ENCODE peak calls at places on chromosomes 6 and 20, in five cellular contexts. H is CD4-positive, alpha-beta T cell; K is A673; S is astrocyte; D is heart left ventricle. F is an unnamed sample.

GRCh38 chr6:103101267-103101666 is 1707.8 kb downstream of the GRIK2 start:
- DNase-seq in H (no peak), K (no peak), S (no peak), D (no peak), F (no peak)

GRCh38 chr6:69756357-69756756 is 40.5 kb downstream of the LMBRD1 start:
- DNase-seq in H (no peak), K (no peak), S (no peak), D (no peak), F (no peak)

GRCh38 chr6:111721677-111722219 is 116.1 kb upstream of the TRAF3IP2 start:
- DNase-seq in H (peak; percentile 34), K (peak; percentile 64), S (no peak), D (peak; percentile 35), F (peak; percentile 15)

GRCh38 chr20:32064667-32065066 is 12.6 kb downstream of the HCK start:
- DNase-seq in H (no peak), K (no peak), S (no peak), D (no peak), F (no peak)

GRCh38 chr6:163438940-163439335 is 24.4 kb downstream of the QKI start:
- DNase-seq in H (no peak), K (peak; percentile 32), S (no peak), D (peak; percentile 64), F (no peak)

GRCh38 chr6:52364480-52365166 is 2.7 kb downstream of the PAQR8 start:
- DNase-seq in H (no peak), K (no peak), S (no peak), D (no peak), F (no peak)

GRCh38 chr6:156430361-156430760 is 346.8 kb upstream of the ARID1B start:
- DNase-seq in H (no peak), K (no peak), S (no peak), D (no peak), F (no peak)

GRCh38 chr20:59598625-59599310 is 5.6 kb upstream of the PHACTR3 start:
- DNase-seq in H (no peak), K (peak; percentile 25), S (no peak), D (peak; percentile 28), F (peak; percentile 87)

GRCh38 chr20:40673442-40673841 is 15.6 kb downstream of the MAFB start:
- DNase-seq in H (no peak), K (no peak), S (no peak), D (no peak), F (peak; percentile 53)

GRCh38 chr20:11982289-11982957 is 64.7 kb downstream of the BTBD3 start:
- DNase-seq in H (no peak), K (no peak), S (no peak), D (peak; percentile 51), F (no peak)

GRCh38 chr6:15349379-15349778 is 103.5 kb downstream of the JARID2 start:
- DNase-seq in H (no peak), K (no peak), S (no peak), D (no peak), F (no peak)

GRCh38 chr6:164303092-164304007 is 888.8 kb downstream of the QKI start:
- DNase-seq in H (no peak), K (no peak), S (peak; percentile 27), D (peak; percentile 85), F (no peak)

GRCh38 chr6:47672816-47673215 is 25.6 kb upstream of the ADGRF4 start:
- DNase-seq in H (no peak), K (no peak), S (peak; percentile 34), D (no peak), F (no peak)

GRCh38 chr20:31693987-31694661 is 28.5 kb downstream of the BCL2L1 start:
- DNase-seq in H (no peak), K (peak; percentile 49), S (no peak), D (no peak), F (no peak)

GRCh38 chr6:159301277-159301676 is 132.1 kb downstream of the FNDC1 start:
- DNase-seq in H (no peak), K (no peak), S (no peak), D (no peak), F (no peak)

GRCh38 chr6:24522090-24522820 is 27.5 kb downstream of the ALDH5A1 start:
- DNase-seq in H (no peak), K (no peak), S (peak; percentile 62), D (no peak), F (no peak)

GRCh38 chr20:17710379-17711305 is 10.9 kb downstream of the BANF2 start:
- DNase-seq in H (no peak), K (no peak), S (no peak), D (peak; percentile 37), F (no peak)

GRCh38 chr20:7772376-7772775 is 167.9 kb downstream of the HAO1 start:
- DNase-seq in H (no peak), K (no peak), S (peak; percentile 81), D (no peak), F (peak; percentile 60)

GRCh38 chr6:26284537-26285142 is 80.4 kb upstream of the BTN3A2 start:
- DNase-seq in H (peak; percentile 56), K (peak; percentile 82), S (peak; percentile 57), D (peak; percentile 70), F (no peak)

GRCh38 chr6:170045981-170046667 is 244.8 kb downstream of the DLL1 start:
- DNase-seq in H (no peak), K (no peak), S (no peak), D (no peak), F (no peak)

GRCh38 chr20:47133809-47134456 is 222.6 kb downstream of the ZMYND8 start:
- DNase-seq in H (no peak), K (peak; percentile 32), S (peak; percentile 60), D (no peak), F (peak; percentile 74)

GRCh38 chr6:118743744-118744143 is 92.4 kb upstream of the CEP85L start:
- DNase-seq in H (no peak), K (no peak), S (peak; percentile 55), D (no peak), F (no peak)

GRCh38 chr6:44057931-44058616 is 69.2 kb downstream of the MRPL14 start:
- DNase-seq in H (no peak), K (no peak), S (peak; percentile 69), D (no peak), F (no peak)

GRCh38 chr6:135291288-135292116 is 110.4 kb downstream of the MYB start:
- DNase-seq in H (no peak), K (no peak), S (peak; percentile 70), D (no peak), F (peak; percentile 4)

GRCh38 chr6:135235716-135236115 is 54.6 kb downstream of the MYB start:
- DNase-seq in H (no peak), K (no peak), S (no peak), D (no peak), F (no peak)

GRCh38 chr6:12873706-12874105 is 157.1 kb downstream of the PHACTR1 start:
- DNase-seq in H (no peak), K (no peak), S (no peak), D (no peak), F (no peak)

DNA sequence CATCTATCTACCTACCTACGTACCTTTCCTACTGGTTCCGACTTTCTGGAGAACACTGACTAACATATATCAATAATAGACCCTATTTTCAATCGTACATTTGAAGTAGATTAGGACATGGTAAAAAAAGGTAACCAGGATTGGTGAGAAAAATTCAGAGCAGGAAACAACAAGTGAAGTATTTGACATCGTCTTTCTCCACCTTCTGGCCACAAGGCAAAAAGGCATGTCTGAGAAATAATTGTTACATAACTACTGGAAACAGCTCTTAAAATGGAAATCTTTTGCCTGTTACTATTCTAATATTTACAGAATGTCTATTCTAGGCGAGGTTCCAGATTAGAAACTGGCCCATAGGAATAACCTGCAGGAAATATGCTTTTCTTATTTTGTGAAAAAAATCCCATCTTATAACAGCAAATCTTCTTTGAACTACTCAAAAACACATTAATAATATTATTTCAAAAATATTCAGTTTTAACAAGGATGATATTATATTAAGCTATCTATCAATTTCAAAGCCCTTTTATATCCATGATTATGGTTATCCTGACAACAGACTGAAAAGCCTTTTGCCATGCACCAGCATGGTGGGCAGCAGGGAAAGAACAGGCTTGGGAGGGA is 80.8 kb downstream of the RCAN2 start:
- DNase-seq in H (no peak), K (peak; percentile 49), S (peak; percentile 35), D (peak; percentile 26), F (peak; percentile 30)
- TF ChIP-seq CTCF in H (peak; percentile 60), K (peak; percentile 78), S (peak; percentile 32), D (peak; percentile 91), F (peak; percentile 17)

GRCh38 chr6:161244725-161245124 is 29.1 kb downstream of the AGPAT4 start:
- DNase-seq in H (no peak), K (no peak), S (no peak), D (no peak), F (no peak)
- H3K27ac ChIP-seq in H (no peak overlapping the region), K (no peak overlapping the region), S (no peak overlapping the region), D (no peak overlapping the region), F (no peak overlapping the region)

GRCh38 chr6:42562788-42563187 is 1.0 kb upstream of the UBR2 start:
- DNase-seq in H (no peak), K (no peak), S (no peak), D (no peak), F (no peak)
- TF ChIP-seq CTCF in H (no peak), K (no peak), S (no peak), D (no peak), F (no peak)

DNA sequence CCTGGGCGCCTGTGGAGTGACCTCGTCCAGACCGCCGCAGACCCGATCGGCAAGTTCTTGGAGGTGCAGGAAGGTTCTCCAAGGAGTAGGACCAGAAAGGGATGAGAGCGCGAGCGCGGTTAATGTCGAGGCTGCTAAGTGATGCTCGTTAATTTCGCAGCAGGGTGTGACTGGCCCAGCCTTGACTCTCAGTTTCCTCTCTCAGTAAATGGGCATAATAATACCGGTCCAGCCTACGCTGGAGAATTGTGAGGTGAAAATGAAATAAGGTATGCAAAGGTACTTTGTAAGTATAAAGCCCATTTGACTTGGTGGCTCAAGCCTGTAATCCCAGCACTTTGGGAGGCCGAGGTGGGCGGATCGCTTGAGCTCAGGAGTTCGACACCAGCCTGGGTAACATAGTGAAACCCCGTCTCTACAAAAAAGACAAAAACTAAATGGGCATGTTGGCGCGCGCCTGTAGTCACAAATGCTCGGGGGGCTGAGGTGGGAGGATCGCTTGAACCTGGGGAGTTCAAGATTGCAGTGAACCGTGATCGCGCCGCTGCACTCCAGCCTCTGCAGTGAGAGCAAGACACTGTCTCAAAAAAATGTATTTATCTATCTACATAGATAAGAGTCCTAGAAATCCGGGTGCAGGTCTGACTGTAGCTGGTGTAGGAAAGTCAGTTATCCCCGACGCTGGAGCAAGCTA is 634 bp upstream of the BTBD9 start:
- DNase-seq in H (no peak), K (no peak), S (no peak), D (no peak), F (no peak)
- H3K27ac ChIP-seq in H (peak overlapping the region; percentile 94), K (peak overlapping the region; percentile 86), S (peak overlapping the region; percentile 94), D (peak overlapping the region; percentile 96), F (peak overlapping the region; percentile 77)

GRCh38 chr6:139135578-139136545 is 982 bp downstream of the HECA start:
- DNase-seq in H (peak; percentile 39), K (peak; percentile 42), S (no peak), D (peak; percentile 79), F (peak; percentile 18)
- TF ChIP-seq CTCF in H (no peak), K (no peak), S (no peak), D (no peak), F (no peak)

F was measured in RWPE1.